ENCODE peak calls at places on chromosomes 12 and 14, in seven cellular contexts. O, P, F, X, Z, L and W are unnamed samples.

GRCh38 chr12:57687862-57688261 is 6.1 kb upstream of the OS9 start:
- DNase-seq in O (no peak), L (no peak), P (no peak), F (no peak), Z (no peak), X (no peak), W (no peak)

GRCh38 chr14:55097894-55098560 is 31.0 kb upstream of the LGALS3 start:
- DNase-seq in X (no peak), P (peak; percentile 27), Z (no peak), L (no peak), O (peak; percentile 65), F (no peak), W (no peak)

GRCh38 chr14:90193925-90194324 is 62.4 kb upstream of the PSMC1 start:
- DNase-seq in F (no peak), O (no peak), L (peak; percentile 23), X (peak; percentile 18), P (no peak), Z (no peak), W (no peak)

GRCh38 chr14:94575730-94576585 is 5.3 kb upstream of the SERPINA5 start:
- DNase-seq in X (no peak), P (peak; percentile 73), L (no peak), F (no peak), Z (no peak), O (no peak), W (no peak)

GRCh38 chr14:80426686-80427085 is 215.4 kb upstream of the DIO2 start:
- DNase-seq in P (no peak), L (peak; percentile 20), Z (no peak), F (no peak), X (no peak), O (no peak), W (no peak)

GRCh38 chr12:124703852-124704251 is 136.4 kb upstream of the NCOR2 start:
- DNase-seq in X (no peak), O (no peak), F (no peak), P (no peak), Z (no peak), L (no peak), W (no peak)

GRCh38 chr12:7716391-7716790 is 5.2 kb downstream of the DPPA3 start:
- DNase-seq in O (no peak), L (peak; percentile 43), P (no peak), Z (no peak), F (peak; percentile 59), X (no peak), W (peak; percentile 62)

GRCh38 chr14:48936352-48936751 is 649.8 kb downstream of the RPS29 start:
- DNase-seq in X (no peak), Z (no peak), F (no peak), O (no peak), P (no peak), L (no peak), W (no peak)

GRCh38 chr12:116934908-116935698 is 24.4 kb downstream of the FBXW8 start:
- DNase-seq in L (no peak), X (no peak), Z (no peak), O (no peak), F (no peak), P (peak; percentile 51), W (no peak)

GRCh38 chr14:63752449-63753169 is 24.7 kb upstream of the SGPP1 start:
- DNase-seq in X (peak; percentile 26), L (peak; percentile 73), P (peak; percentile 47), Z (no peak), O (peak; percentile 29), F (no peak), W (no peak)
- H3K4me3 ChIP-seq in X (no peak overlapping the region), L (no peak overlapping the region), P (no peak overlapping the region), Z (no peak overlapping the region), O (no peak overlapping the region), F (no peak overlapping the region), W (no peak overlapping the region)

GRCh38 chr14:105207460-105207901 is 26.4 kb upstream of the NUDT14 start:
- DNase-seq in O (no peak), L (peak; percentile 55), P (no peak), F (peak; percentile 43), X (no peak), Z (no peak), W (no peak)
- TF ChIP-seq CTCF in O (no peak), L (no peak), P (no peak), F (no peak), X (no peak), Z (peak; percentile 10), W (no peak)

GRCh38 chr12:130463259-130463658 is 125.6 kb downstream of the PIWIL1 start:
- DNase-seq in L (no peak), F (no peak), P (peak; percentile 14), O (no peak), X (no peak), Z (no peak), W (no peak)

GRCh38 chr12:130465046-130465445 is 127.4 kb downstream of the PIWIL1 start:
- DNase-seq in O (no peak), X (no peak), Z (no peak), F (no peak), P (no peak), L (no peak), W (no peak)

GRCh38 chr12:130468186-130468585 is 130.5 kb downstream of the PIWIL1 start:
- DNase-seq in X (no peak), L (no peak), P (no peak), F (no peak), O (no peak), Z (no peak), W (no peak)

GRCh38 chr12:130463818-130464663 is 126.4 kb downstream of the PIWIL1 start:
- DNase-seq in X (no peak), F (no peak), Z (no peak), L (no peak), P (no peak), O (no peak), W (no peak)

DNA sequence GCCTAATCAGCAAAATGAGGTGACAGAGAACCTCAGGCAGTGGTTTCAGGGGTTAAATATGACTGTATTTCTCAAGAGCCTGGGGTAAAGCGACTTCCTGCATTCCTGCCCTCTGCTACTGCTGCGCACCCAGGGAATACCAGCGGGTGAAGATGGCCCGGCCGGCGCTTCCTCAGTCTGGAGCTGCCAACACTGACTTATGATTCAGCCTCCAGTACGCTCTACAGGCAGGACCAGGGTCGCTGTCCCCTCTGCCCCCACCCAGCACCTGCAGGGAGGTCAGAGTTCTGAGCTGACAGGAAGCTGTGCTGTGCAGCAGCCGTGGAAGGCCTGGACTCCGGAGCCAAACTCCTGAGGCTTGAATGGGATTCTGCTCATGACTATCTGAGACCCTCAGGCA is 127.9 kb downstream of the PIWIL1 start:
- DNase-seq in O (no peak), F (no peak), L (no peak), P (no peak), X (no peak), Z (no peak), W (no peak)
- H3K9me3 ChIP-seq in O (peaks cover 17% of the 10 kb centered on the region), F (no peaks in the 10 kb centered on the region), L (peaks cover 13% of the 10 kb centered on the region), P (no peaks in the 10 kb centered on the region), X (no peaks in the 10 kb centered on the region), Z (peaks cover 8% of the 10 kb centered on the region), W (no peaks in the 10 kb centered on the region)

DNA sequence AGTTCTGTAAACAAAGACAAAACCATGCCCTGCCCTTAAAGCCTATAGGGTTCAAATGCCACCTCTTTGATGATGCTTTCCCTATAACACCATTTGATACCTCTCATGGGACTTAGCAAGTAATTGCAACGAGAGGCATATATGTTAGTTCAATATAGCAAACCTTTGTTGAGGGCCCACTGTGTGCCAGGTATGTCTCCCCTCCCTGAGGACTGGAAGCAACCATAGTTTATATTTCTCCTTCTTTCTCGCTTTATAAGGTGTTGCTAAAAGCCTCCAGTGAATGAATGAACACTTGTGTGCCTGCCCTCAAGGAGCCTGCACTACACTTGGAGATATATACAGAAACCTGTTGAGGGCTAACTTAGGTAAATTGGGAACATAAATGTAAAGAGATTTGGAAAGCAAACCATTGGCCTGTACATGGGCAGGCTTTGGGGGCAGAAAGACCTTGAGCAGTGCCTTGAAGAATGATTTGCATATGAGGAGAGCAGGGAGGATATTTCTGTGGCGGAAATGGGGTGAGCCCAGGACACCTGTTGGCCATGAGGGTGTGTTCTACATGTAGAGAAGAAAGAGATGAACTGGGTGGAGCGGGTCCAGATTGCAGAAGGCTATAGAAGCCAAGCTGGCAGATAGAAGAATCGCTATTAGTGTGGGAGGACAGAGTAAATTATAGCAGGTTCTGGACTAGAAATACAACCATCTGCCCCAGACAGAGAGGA is 1.8 kb upstream of the CKAP4 start:
- DNase-seq in X (peak; percentile 78), Z (no peak), F (no peak), L (no peak), O (no peak), P (no peak), W (no peak)
- H3K4me3 ChIP-seq in X (no peak overlapping the region), Z (no peak overlapping the region), F (no peak overlapping the region), L (no peak overlapping the region), O (no peak overlapping the region), P (no peak overlapping the region), W (no peak overlapping the region)

GRCh38 chr14:75005357-75005756 is 2.6 kb downstream of the EIF2B2 start:
- DNase-seq in F (no peak), L (no peak), X (no peak), O (no peak), Z (no peak), P (no peak), W (no peak)

GRCh38 chr14:75001899-75002298 is 822 bp upstream of the EIF2B2 start:
- DNase-seq in O (no peak), Z (no peak), X (no peak), F (no peak), L (no peak), P (no peak), W (no peak)

GRCh38 chr14:75001261-75001660 is 1.5 kb upstream of the EIF2B2 start:
- DNase-seq in F (no peak), L (no peak), Z (no peak), O (no peak), X (no peak), P (no peak), W (no peak)

GRCh38 chr14:75003250-75004027 is 718 bp downstream of the EIF2B2 start:
- DNase-seq in F (no peak), X (peak; percentile 23), L (no peak), Z (no peak), O (no peak), P (no peak), W (no peak)

DNA sequence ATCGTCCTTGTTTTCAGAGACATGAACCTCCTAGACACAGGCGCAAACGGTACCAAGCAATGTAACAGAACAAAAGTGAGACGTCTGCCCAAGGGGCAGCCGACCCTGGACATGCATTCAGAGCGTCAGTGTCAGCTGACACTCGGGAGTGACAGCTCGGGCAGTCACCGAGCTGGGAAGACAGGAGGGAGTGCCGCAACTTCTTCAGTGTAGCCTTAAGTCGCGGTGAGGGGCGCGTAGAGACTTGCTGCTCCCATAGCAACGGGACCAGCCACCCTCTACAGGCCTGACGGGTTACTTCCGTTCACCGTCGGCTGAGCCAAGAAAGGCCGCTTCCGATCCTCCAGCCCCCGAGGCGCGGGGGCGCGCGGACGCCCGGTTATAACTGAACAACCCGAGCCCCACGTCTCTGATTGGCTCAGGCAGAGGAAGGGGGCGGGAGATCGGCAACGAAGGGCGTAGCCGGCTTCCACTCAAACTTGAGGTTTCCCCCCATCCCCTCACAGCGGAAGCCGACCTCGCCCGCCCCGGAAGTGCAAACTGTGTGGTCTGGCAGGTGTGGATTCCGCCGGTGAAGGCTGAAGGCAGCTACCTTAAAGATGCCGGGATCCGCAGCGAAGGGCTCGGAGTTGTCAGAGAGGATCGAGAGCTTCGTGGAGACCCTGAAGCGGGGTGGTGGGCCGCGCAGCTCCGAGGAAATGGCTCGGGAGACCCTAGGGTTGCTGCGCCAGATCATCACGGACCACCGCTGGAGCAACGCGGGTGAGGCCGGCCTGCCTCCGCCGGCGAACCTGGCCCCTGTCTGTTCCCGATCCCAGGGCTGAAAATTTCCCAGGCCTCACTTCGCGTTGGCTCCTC is at the start of gene EIF2B2:
- DNase-seq in O (peak; percentile 98), F (peak; percentile 98), Z (peak; percentile 98), L (peak; percentile 95), X (peak; percentile 99), P (peak; percentile 98), W (peak; percentile 98)
- TF ChIP-seq CTCF in O (peak; percentile 48), F (peak; percentile 18), Z (peak; percentile 14), L (no peak), X (no peak), P (peak; percentile 47), W (no peak)

GRCh38 chr14:29806124-29806517 is 121.5 kb downstream of the PRKD1 start:
- DNase-seq in Z (no peak), O (no peak), X (no peak), P (no peak), F (no peak), L (no peak), W (no peak)
- H3K9me3 ChIP-seq in Z (no peaks in the 10 kb centered on the region), O (no peaks in the 10 kb centered on the region), X (no peaks in the 10 kb centered on the region), P (no peaks in the 10 kb centered on the region), F (no peaks in the 10 kb centered on the region), L (no peaks in the 10 kb centered on the region), W (no peaks in the 10 kb centered on the region)